ENCODE peak calls at places on chromosomes 5 and 9, in four cellular contexts. W is fibroblast of pulmonary artery; O is stimulated activated CD4-positive, alpha-beta T cell treated with anti-CD3 and anti-CD28 coated beads, Interleukin-1b, Interleukin-23, amount 100 ng/mL, for 48 hours; Q is keratinocyte. R is an unnamed sample.

GRCh38 chr5:41747291-41747690 is 122.9 kb downstream of the OXCT1 start:
- DNase-seq in O (no peak), W (peak), Q (no peak), R (no peak)

GRCh38 chr9:35811364-35812024 is 568 bp downstream of the SPAG8 start:
- DNase-seq in W (peak), O (no peak), Q (no peak), R (no peak)

GRCh38 chr5:74094096-74094778 is 468.2 kb downstream of the ARHGEF28 start:
- DNase-seq in Q (no peak), W (peak), O (no peak), R (no peak)

GRCh38 chr5:82147860-82148573 is 130.1 kb downstream of the RPS23 start:
- DNase-seq in W (peak), Q (no peak), O (no peak), R (no peak)

GRCh38 chr5:129216001-129216400 is 121.5 kb downstream of the ISOC1 start:
- DNase-seq in W (peak), O (no peak), Q (no peak), R (no peak)

GRCh38 chr5:58156354-58156753 is 303.5 kb downstream of the PLK2 start:
- DNase-seq in O (no peak), W (peak), Q (no peak), R (no peak)

GRCh38 chr5:81866994-81867393 is 104.8 kb upstream of the ATG10 start:
- DNase-seq in O (no peak), W (no peak), Q (no peak), R (no peak)

GRCh38 chr9:93965830-93966577 is 10.8 kb upstream of the BARX1 start:
- DNase-seq in W (no peak), Q (no peak), O (no peak), R (no peak)

GRCh38 chr9:96667363-96667728 is 12.2 kb upstream of the PRXL2C start:
- DNase-seq in O (no peak), W (no peak), Q (no peak), R (no peak)

GRCh38 chr5:58117491-58117890 is 342.4 kb downstream of the PLK2 start:
- DNase-seq in W (no peak), O (no peak), Q (no peak), R (no peak)

GRCh38 chr5:20030125-20030524 is 42.1 kb upstream of the CDH18 start:
- DNase-seq in Q (no peak), O (no peak), W (no peak), R (no peak)

GRCh38 chr5:111739423-111739822 is 17.6 kb downstream of the NREP start:
- DNase-seq in Q (no peak), W (no peak), O (no peak), R (no peak)

GRCh38 chr5:141881886-141882285 is 3.7 kb upstream of the PCDH1 start:
- DNase-seq in O (no peak), Q (no peak), W (no peak), R (no peak)

GRCh38 chr9:128124451-128124850 is 3.1 kb downstream of the PTGES2 start:
- DNase-seq in O (no peak), W (no peak), Q (no peak), R (no peak)

GRCh38 chr5:126138475-126139005 is 284.7 kb upstream of the GRAMD2B start:
- DNase-seq in O (no peak), Q (no peak), W (peak), R (no peak)

GRCh38 chr9:31027678-31028077 is 1356.8 kb upstream of the ACO1 start:
- DNase-seq in W (no peak), Q (no peak), O (no peak), R (no peak)

GRCh38 chr9:136619742-136620440 is 42.8 kb upstream of the EGFL7 start:
- DNase-seq in O (no peak), Q (no peak), W (no peak), R (no peak)

GRCh38 chr9:14258840-14259239 is 55.1 kb downstream of the NFIB start:
- DNase-seq in W (peak), Q (no peak), O (no peak), R (no peak)

GRCh38 chr5:140146523-140146842 is 20.7 kb downstream of the IGIP start:
- DNase-seq in O (no peak), Q (no peak), W (no peak), R (no peak)

GRCh38 chr9:38278931-38279532 is 113.5 kb upstream of the ALDH1B1 start:
- DNase-seq in O (no peak), W (no peak), Q (no peak), R (no peak)

GRCh38 chr5:148732692-148733091 is 78.4 kb upstream of the HTR4 start:
- DNase-seq in O (no peak), W (no peak), Q (no peak), R (no peak)

GRCh38 chr5:78320461-78320860 is 26.0 kb upstream of the AP3B1 start:
- DNase-seq in Q (no peak), O (no peak), W (peak), R (no peak)

GRCh38 chr5:58648846-58649245 is 66.0 kb downstream of the RAB3C start:
- DNase-seq in Q (no peak), W (no peak), O (no peak), R (no peak)

GRCh38 chr9:133876144-133876543 is 116.0 kb downstream of the VAV2 start:
- DNase-seq in W (no peak), Q (peak), O (no peak), R (no peak)

GRCh38 chr9:98913705-98914104 is 30.0 kb upstream of the COL15A1 start:
- DNase-seq in Q (no peak), W (no peak), O (no peak), R (no peak)

GRCh38 chr9:94802795-94803194 is 76.3 kb downstream of the AOPEP start:
- DNase-seq in Q (no peak), O (peak), W (no peak), R (peak)

GRCh38 chr5:96093890-96094381 is 132.3 kb upstream of the ELL2 start:
- DNase-seq in W (no peak), O (no peak), Q (no peak), R (no peak)

GRCh38 chr5:15737036-15737821 is 237.2 kb downstream of the FBXL7 start:
- DNase-seq in W (peak), Q (no peak), O (no peak), R (no peak)